ENCODE peak calls at places on chromosomes 13 and 19, in six cellular contexts. U, L, N, Z, B and Q are unnamed samples.

GRCh38 chr19:39906283-39906682 is 28.2 kb downstream of the FCGBP start:
- DNase-seq in Z (no peak), B (no peak), L (peak; percentile 12), U (no peak), N (peak; percentile 15), Q (no peak)

GRCh38 chr19:39052243-39052746 is 19.9 kb upstream of the FBXO27 start:
- DNase-seq in Z (peak; percentile 83), U (peak; percentile 58), L (peak; percentile 84), N (no peak), B (peak; percentile 85), Q (peak; percentile 70)

GRCh38 chr13:33953203-33953602 is 135.3 kb downstream of the RFC3 start:
- DNase-seq in L (no peak), Z (no peak), U (no peak), N (no peak), B (no peak), Q (no peak)

GRCh38 chr13:46347277-46347676 is 39.8 kb downstream of the RUBCNL start:
- DNase-seq in L (no peak), U (no peak), N (no peak), Z (no peak), B (no peak), Q (no peak)

GRCh38 chr13:77544365-77544764 is 8.9 kb downstream of the SCEL start:
- DNase-seq in B (no peak), N (peak; percentile 68), L (no peak), Z (peak; percentile 48), U (peak; percentile 67), Q (peak; percentile 37)

GRCh38 chr19:37936166-37936565 is 29.2 kb downstream of the SIPA1L3 start:
- DNase-seq in Z (peak; percentile 77), N (no peak), L (no peak), B (peak; percentile 16), U (no peak), Q (no peak)

GRCh38 chr19:12828494-12828893 is 5.9 kb downstream of the RTBDN start:
- DNase-seq in U (no peak), N (no peak), Z (peak; percentile 76), B (peak; percentile 62), L (no peak), Q (no peak)

GRCh38 chr13:100657881-100658315 is 16.7 kb downstream of the TMTC4 start:
- DNase-seq in B (no peak), Z (no peak), N (no peak), L (no peak), U (no peak), Q (no peak)

GRCh38 chr13:100525453-100526298 is 62.9 kb downstream of the GGACT start:
- DNase-seq in U (no peak), Z (no peak), N (no peak), L (no peak), B (no peak), Q (no peak)

GRCh38 chr19:30064021-30064699 is 122.1 kb downstream of the URI1 start:
- DNase-seq in L (peak; percentile 37), Z (peak; percentile 30), U (no peak), B (no peak), N (no peak), Q (peak; percentile 12)

GRCh38 chr13:42924290-42924803 is 67.7 kb downstream of the EPSTI1 start:
- DNase-seq in N (no peak), U (no peak), L (no peak), Z (no peak), B (no peak), Q (no peak)

GRCh38 chr19:33703438-33703750 is 81.6 kb downstream of the CHST8 start:
- DNase-seq in B (no peak), N (no peak), U (no peak), L (peak; percentile 32), Z (no peak), Q (no peak)

GRCh38 chr19:1854032-1854541 is 5.8 kb upstream of the REXO1 start:
- DNase-seq in U (no peak), Z (no peak), N (peak; percentile 68), B (no peak), L (no peak), Q (no peak)

GRCh38 chr13:110916671-110917142 is 1.8 kb upstream of the ANKRD10 start:
- DNase-seq in U (no peak), L (no peak), Z (no peak), B (no peak), N (no peak), Q (no peak)

GRCh38 chr19:54462713-54463530 is 656 bp downstream of the LENG9 start:
- DNase-seq in L (peak; percentile 89), U (peak; percentile 82), B (peak; percentile 85), N (peak; percentile 89), Z (peak; percentile 86), Q (peak; percentile 63)

GRCh38 chr13:79915386-79915785 is 425.5 kb downstream of the SPRY2 start:
- DNase-seq in B (no peak), Z (no peak), N (no peak), U (no peak), L (no peak), Q (no peak)

GRCh38 chr19:46932346-46932745 is 71.5 kb downstream of the ARHGAP35 start:
- DNase-seq in U (no peak), N (no peak), B (no peak), L (no peak), Z (no peak), Q (no peak)

GRCh38 chr13:102589291-102589822 is 7.4 kb upstream of the TPP2 start:
- DNase-seq in L (no peak), N (no peak), U (no peak), B (no peak), Z (no peak), Q (no peak)

GRCh38 chr19:14407889-14408640 is 11.1 kb downstream of the DDX39A start:
- DNase-seq in N (no peak), U (no peak), B (no peak), L (no peak), Z (peak; percentile 89), Q (no peak)

GRCh38 chr13:51249254-51249653 is 27.1 kb downstream of the FAM124A start:
- DNase-seq in N (no peak), U (no peak), Z (no peak), B (no peak), L (no peak), Q (no peak)

GRCh38 chr19:50568321-50569022 is at the start of gene LRRC4B:
- DNase-seq in N (no peak), U (no peak), L (no peak), B (no peak), Z (no peak), Q (no peak)
- H3K4me3 ChIP-seq in N (no peak within 1 kb of the TSS), U (peak within 1 kb of the TSS; percentile 25), L (no peak within 1 kb of the TSS), B (no peak within 1 kb of the TSS), Z (peak within 1 kb of the TSS; percentile 29), Q (peak within 1 kb of the TSS; percentile 26)

GRCh38 chr13:112855859-112856258 is 113.2 kb upstream of the MCF2L start:
- DNase-seq in B (no peak), N (no peak), Z (peak; percentile 24), L (peak; percentile 40), U (no peak), Q (no peak)

GRCh38 chr13:112851107-112852046 is 117.6 kb upstream of the MCF2L start:
- DNase-seq in N (no peak), U (no peak), L (no peak), B (no peak), Z (peak; percentile 29), Q (no peak)

GRCh38 chr13:112852808-112853207 is 116.2 kb upstream of the MCF2L start:
- DNase-seq in B (no peak), U (no peak), N (no peak), L (no peak), Z (peak; percentile 5), Q (no peak)

GRCh38 chr13:112852392-112852791 is 116.6 kb upstream of the MCF2L start:
- DNase-seq in L (no peak), N (no peak), Z (peak; percentile 22), U (no peak), B (no peak), Q (no peak)

DNA sequence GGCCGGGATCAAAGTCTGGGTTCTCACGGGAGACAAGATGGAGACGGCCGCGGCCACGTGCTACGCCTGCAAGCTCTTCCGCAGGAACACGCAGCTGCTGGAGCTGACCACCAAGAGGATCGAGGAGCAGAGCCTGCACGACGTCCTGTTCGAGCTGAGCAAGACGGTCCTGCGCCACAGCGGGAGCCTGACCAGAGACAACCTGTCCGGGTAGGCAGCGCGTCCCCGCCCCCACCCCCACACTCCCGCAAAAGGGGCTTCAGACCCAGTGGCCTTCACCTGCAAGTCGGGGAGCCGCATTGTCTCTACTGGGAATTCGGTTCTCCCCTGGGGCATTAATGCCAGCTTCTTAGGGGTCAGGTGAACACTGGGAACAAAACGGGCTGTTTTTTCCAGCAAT is 114.7 kb upstream of the MCF2L start:
- DNase-seq in B (no peak), N (no peak), U (no peak), L (peak; percentile 11), Z (peak; percentile 35), Q (no peak)
- H3K4me1 ChIP-seq in B (no peaks in the 10 kb centered on the region), N (no peaks in the 10 kb centered on the region), U (no peaks in the 10 kb centered on the region), L (no peaks in the 10 kb centered on the region), Z (no peaks in the 10 kb centered on the region), Q (no peaks in the 10 kb centered on the region)

DNA sequence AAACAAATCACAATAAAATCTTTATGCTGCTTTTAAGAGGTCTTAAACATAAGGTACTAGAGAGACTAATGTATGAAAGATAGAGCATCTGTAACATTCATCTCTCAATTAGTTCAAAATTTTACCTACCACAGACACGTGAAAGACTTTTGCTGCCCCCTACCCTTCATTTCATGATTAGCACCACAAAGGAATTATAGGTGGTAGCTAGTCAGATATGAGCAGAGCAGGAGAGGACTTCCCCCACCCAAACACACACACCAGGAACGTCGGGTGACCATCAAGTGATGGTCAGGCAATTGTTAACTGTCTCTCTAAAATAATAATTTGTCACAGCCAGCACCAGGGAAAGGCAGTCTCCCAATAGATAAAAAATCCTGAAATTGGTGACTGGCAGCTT is 1531.7 kb upstream of the SPRY2 start:
- DNase-seq in B (no peak), N (no peak), Z (no peak), U (no peak), L (no peak), Q (no peak)
- TF ChIP-seq CTCF in B (no peak), N (no peak), Z (no peak), U (no peak), L (peak; percentile 25), Q (peak; percentile 27)

DNA sequence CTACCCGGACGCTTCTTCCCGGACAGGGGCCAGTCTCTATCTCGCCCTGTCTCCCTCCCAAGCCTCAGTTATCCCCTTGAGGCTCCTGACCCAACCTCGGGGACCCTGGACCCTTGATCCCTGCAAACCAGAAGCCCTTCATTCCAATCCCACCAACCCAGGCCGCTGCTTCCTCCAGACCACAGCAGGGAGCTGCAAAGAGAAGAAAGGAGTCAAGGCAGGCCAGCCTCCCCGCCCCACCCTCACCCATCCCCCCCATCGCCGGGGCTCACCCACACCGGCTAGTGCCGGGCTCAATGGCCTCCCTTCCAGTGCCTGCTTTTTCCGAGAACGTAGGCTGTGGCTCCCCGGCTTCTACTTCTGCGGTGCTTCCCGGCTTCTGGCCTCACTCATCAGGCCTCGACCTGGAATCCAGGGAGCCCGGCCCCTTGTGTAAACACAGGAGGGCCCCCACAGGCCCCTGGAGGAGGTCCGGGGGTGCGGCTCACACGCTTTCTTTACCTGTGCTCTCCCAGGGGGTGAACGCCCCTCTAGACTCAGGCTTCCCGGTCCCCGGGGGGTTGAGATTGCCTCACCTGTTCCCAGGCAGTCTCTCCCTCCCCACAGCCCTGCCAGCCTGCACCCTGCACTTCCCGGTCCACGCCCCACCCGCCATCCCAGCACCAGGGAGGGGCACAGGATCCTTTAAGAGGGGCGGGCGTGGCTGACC is at the start of gene FAM83E:
- DNase-seq in L (peak; percentile 94), N (peak; percentile 64), Z (peak; percentile 95), B (peak; percentile 65), U (peak; percentile 54), Q (no peak)
- H3K4me3 ChIP-seq in L (peak within 1 kb of the TSS; percentile 42), N (no peak within 1 kb of the TSS), Z (no peak within 1 kb of the TSS), B (no peak within 1 kb of the TSS), U (no peak within 1 kb of the TSS), Q (no peak within 1 kb of the TSS)

GRCh38 chr13:31134055-31134711 is 27.5 kb downstream of the HSPH1 start:
- DNase-seq in B (no peak), U (no peak), L (no peak), N (no peak), Z (no peak), Q (no peak)
- H3K4me1 ChIP-seq in B (no peaks in the 10 kb centered on the region), U (no peaks in the 10 kb centered on the region), L (no peaks in the 10 kb centered on the region), N (no peaks in the 10 kb centered on the region), Z (no peaks in the 10 kb centered on the region), Q (no peaks in the 10 kb centered on the region)